ENCODE peak calls at places on chromosomes 16 and 17, in six cellular contexts. S is endothelial cell; M is esophagus squamous epithelium; F is GM13976; H is astrocyte of the spinal cord; O is CD4-positive, alpha-beta T cell. J is an unnamed sample.

GRCh38 chr17:4881761-4882555 is 17.4 kb upstream of the C17orf107 start:
- DNase-seq in M (no peak), O (peak; percentile 59), F (peak; percentile 81), S (peak; percentile 66), H (peak; percentile 33), J (peak; percentile 89)

GRCh38 chr16:58658796-58659211 is 25.8 kb downstream of the SLC38A7 start:
- DNase-seq in O (no peak), F (no peak), H (no peak), S (no peak), M (no peak), J (no peak)

GRCh38 chr16:12558641-12559040 is 245.0 kb downstream of the CPPED1 start:
- DNase-seq in F (no peak), S (no peak), H (no peak), O (no peak), M (no peak), J (no peak)

GRCh38 chr17:74748529-74749261 is at the start of gene NHERF1:
- DNase-seq in H (peak; percentile 92), O (no peak), F (peak; percentile 99), S (peak; percentile 97), M (peak; percentile 71), J (peak; percentile 95)

GRCh38 chr16:81808933-81809480 is 29.9 kb downstream of the PLCG2 start:
- DNase-seq in F (peak; percentile 67), M (peak; percentile 19), O (no peak), S (no peak), H (no peak), J (no peak)

GRCh38 chr16:54459509-54460235 is 173.1 kb upstream of the IRX3 start:
- DNase-seq in F (no peak), S (no peak), O (no peak), M (no peak), H (peak; percentile 37), J (no peak)

GRCh38 chr17:39699818-39700147 is at the start of gene ERBB2:
- DNase-seq in H (peak; percentile 79), O (no peak), F (no peak), M (no peak), S (peak; percentile 42), J (peak; percentile 87)

GRCh38 chr16:9003322-9003721 is 39.6 kb upstream of the USP7 start:
- DNase-seq in H (no peak), S (no peak), M (no peak), F (no peak), O (no peak), J (peak; percentile 66)

GRCh38 chr17:55398689-55399088 is 22.9 kb downstream of the MMD start:
- DNase-seq in H (no peak), O (no peak), F (no peak), S (no peak), M (no peak), J (no peak)

GRCh38 chr17:72359811-72360210 is 239.0 kb downstream of the SOX9 start:
- DNase-seq in M (no peak), O (no peak), F (no peak), S (no peak), H (no peak), J (no peak)

GRCh38 chr17:40315678-40316570 is 6.9 kb downstream of the RARA start:
- DNase-seq in H (no peak), M (no peak), O (no peak), F (no peak), S (no peak), J (peak; percentile 32)

GRCh38 chr17:28467456-28468025 is 5.9 kb upstream of the SLC13A2 start:
- DNase-seq in H (peak; percentile 2), M (no peak), S (no peak), F (no peak), O (no peak), J (no peak)

GRCh38 chr17:32441886-32442285 is 2.4 kb upstream of the PSMD11 start:
- DNase-seq in M (no peak), H (no peak), F (no peak), O (no peak), S (no peak), J (no peak)

GRCh38 chr16:1760911-1761310 is 10.4 kb downstream of the NME3 start:
- DNase-seq in O (no peak), S (no peak), H (no peak), F (no peak), M (no peak), J (no peak)

GRCh38 chr17:4219241-4219640 is 44.5 kb downstream of the ANKFY1 start:
- DNase-seq in M (no peak), O (no peak), S (no peak), F (no peak), H (no peak), J (no peak)

DNA sequence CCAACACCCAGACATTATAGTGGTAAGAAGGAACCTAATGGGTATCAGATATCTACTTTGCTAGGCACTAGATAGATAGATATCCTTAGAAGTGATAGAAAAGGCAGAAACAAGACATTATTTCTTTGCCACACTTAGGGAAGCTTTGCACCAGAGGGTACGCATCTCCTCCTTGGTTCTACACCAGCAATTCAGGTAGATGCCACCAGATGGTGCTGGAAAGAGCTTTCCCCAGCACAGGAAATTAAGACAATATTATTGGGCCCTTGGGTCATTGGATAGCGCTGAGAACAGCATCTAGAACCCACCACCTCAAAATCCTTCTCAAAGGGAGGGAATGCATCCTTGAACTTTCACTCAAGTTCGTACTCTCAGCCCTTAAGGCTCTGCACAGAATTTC is 173.8 kb upstream of the CCL2 start:
- DNase-seq in F (peak; percentile 22), H (no peak), S (peak; percentile 21), M (no peak), O (no peak), J (no peak)
- TF ChIP-seq CTCF in F (peak; percentile 32), H (peak; percentile 6), S (peak; percentile 57), M (peak; percentile 29), O (no peak), J (no peak)

GRCh38 chr17:42009170-42009569 is 8.1 kb downstream of the DNAJC7 start:
- DNase-seq in S (no peak), M (no peak), F (no peak), H (no peak), O (no peak), J (no peak)
- TF ChIP-seq CTCF in S (no peak), M (no peak), F (no peak), H (no peak), O (no peak), J (no peak)

GRCh38 chr17:2077040-2077439 is 22.1 kb downstream of the HIC1 start:
- DNase-seq in M (no peak), S (no peak), O (no peak), H (no peak), F (no peak), J (no peak)
- TF ChIP-seq CTCF in M (no peak), S (no peak), O (no peak), H (no peak), F (no peak), J (no peak)

DNA sequence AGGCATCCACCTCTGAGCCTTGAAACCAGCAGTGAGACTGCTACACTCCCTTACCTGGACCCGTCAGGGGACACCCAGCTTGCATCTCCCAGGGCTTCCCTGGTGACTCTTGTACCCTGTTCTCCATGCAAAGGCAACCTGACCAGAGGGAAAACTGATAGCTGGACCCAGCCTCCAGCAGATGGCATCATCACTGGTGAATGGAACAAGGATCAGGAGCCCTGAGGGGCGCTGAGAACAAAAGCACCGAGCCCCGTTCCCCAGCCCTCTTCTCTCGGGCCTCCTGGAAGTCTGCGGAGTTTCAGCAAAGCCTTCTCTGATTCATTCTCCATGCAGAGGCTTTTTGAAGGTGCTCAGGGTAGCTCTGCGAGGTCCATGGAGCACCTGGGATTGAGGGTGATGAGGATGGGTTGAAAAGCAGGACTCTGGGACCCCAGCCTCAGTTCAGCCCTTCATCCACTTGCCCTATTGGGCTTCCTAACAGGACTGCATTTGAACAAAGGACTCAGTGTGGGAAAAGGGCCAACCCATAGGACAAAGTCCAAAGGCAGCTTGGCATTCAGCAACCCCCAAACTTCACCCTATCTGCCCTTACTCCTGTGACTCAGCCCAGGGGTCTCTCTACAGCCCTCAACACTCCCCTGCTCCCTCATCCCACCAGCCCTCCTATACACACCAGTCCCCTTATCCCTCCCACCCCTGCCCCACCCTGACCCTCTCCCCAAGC is 45.0 kb upstream of the LHX1 start:
- DNase-seq in S (no peak), H (no peak), F (no peak), M (no peak), O (no peak), J (no peak)
- TF ChIP-seq CTCF in S (no peak), H (peak; percentile 20), F (no peak), M (no peak), O (no peak), J (no peak)

GRCh38 chr17:1583569-1583968 is 21.0 kb upstream of the PITPNA start:
- DNase-seq in M (no peak), O (no peak), H (no peak), F (no peak), S (no peak), J (no peak)
- TF ChIP-seq CTCF in M (no peak), O (no peak), H (no peak), F (no peak), S (no peak), J (no peak)

DNA sequence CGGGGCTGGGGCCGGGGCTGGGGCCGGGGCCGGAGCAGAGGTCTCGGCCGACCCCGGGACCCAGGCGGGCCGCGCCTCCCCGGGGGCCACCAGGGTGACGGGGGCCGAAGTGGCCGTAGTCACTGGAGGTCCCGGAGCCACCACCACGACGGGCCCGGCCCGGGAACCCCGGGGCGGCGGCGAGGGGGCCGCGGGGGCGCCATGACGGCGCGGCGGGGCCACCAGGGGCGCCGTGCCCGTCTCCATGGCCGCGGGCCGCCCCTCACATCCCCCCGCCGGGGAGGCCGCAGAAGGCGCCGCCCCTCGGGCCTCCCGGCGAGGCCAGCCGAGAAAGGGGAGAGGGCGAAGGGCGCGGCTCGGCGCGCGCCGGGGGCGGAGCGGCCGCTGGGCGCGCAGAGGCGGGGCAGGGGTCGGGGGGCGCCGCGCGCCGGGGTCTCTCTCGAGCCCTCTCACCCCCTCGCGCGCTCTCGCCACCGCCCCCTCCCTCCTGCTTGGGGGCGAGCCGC is 303 bp downstream of the TBC1D10B start:
- DNase-seq in F (no peak), M (no peak), H (no peak), O (no peak), S (no peak), J (no peak)
- TF ChIP-seq CTCF in F (no peak), M (no peak), H (no peak), O (no peak), S (no peak), J (peak; percentile 3)

GRCh38 chr17:65531508-65532431 is 29.7 kb downstream of the AXIN2 start:
- DNase-seq in H (peak; percentile 52), F (no peak), O (no peak), M (no peak), S (no peak), J (peak; percentile 47)
- TF ChIP-seq CTCF in H (peak; percentile 34), F (no peak), O (no peak), M (peak; percentile 29), S (no peak), J (no peak)

J was measured in mucosa of descending colon.